ENCODE peak calls at places on chromosomes 13 and 19, in six cellular contexts. A is esophagus squamous epithelium, U is mesenchymal stem cell, K is right cardiac atrium, E is right atrium auricular region, Q is heart left ventricle. X is an unnamed sample.
A peak's percentile ranks its signal among the peaks of the same experiment; 100 is the strongest.

GRCh38 chr13:44713793-44714469 is 137.8 kb upstream of the TSC22D1 start:
- DNase-seq in A (no peak), U (peak; percentile 89), E (peak; percentile 70), Q (no peak), K (peak; percentile 50), X (peak; percentile 98)

GRCh38 chr13:95797016-95797415 is 120.1 kb downstream of the DNAJC3 start:
- DNase-seq in K (no peak), E (no peak), U (peak; percentile 63), A (no peak), Q (no peak), X (no peak)

GRCh38 chr13:75222031-75222430 is 259.9 kb downstream of the TBC1D4 start:
- DNase-seq in E (no peak), K (no peak), U (no peak), A (no peak), Q (no peak), X (peak; percentile 41)

GRCh38 chr13:73547239-73547638 is 488.4 kb downstream of the KLF5 start:
- DNase-seq in E (no peak), U (no peak), Q (no peak), K (no peak), A (no peak), X (no peak)

GRCh38 chr19:53172892-53173291 is 14.0 kb upstream of the ZNF347 start:
- DNase-seq in A (no peak), K (no peak), U (no peak), Q (no peak), E (no peak), X (no peak)

GRCh38 chr13:39036212-39036611 is 1.7 kb downstream of the PROSER1 start:
- DNase-seq in E (no peak), U (peak; percentile 33), Q (no peak), A (no peak), K (no peak), X (peak; percentile 12)

GRCh38 chr19:9566729-9567128 is 17.6 kb downstream of the ZNF121 start:
- DNase-seq in A (no peak), Q (no peak), K (no peak), U (no peak), E (no peak), X (no peak)

GRCh38 chr13:45142440-45143345 is 22.4 kb downstream of the GTF2F2 start:
- DNase-seq in A (no peak), K (no peak), Q (no peak), E (no peak), U (peak; percentile 61), X (no peak)

GRCh38 chr19:35041548-35042055 is at the start of gene HPN:
- DNase-seq in Q (no peak), A (no peak), E (no peak), K (peak; percentile 75), U (no peak), X (no peak)

GRCh38 chr13:100559886-100560285 is 28.7 kb downstream of the GGACT start:
- DNase-seq in A (no peak), U (no peak), Q (no peak), E (no peak), K (no peak), X (no peak)

GRCh38 chr13:49594576-49594975 is 9.2 kb upstream of the RCBTB1 start:
- DNase-seq in A (no peak), E (no peak), Q (no peak), U (no peak), K (no peak), X (no peak)

GRCh38 chr19:10419646-10420443 is 493 bp upstream of the PDE4A start:
- DNase-seq in E (no peak), A (no peak), U (peak; percentile 83), Q (no peak), K (no peak), X (peak; percentile 68)

GRCh38 chr13:38947049-38947448 is 43.6 kb downstream of the STOML3 start:
- DNase-seq in K (no peak), E (no peak), A (no peak), Q (no peak), U (no peak), X (no peak)

GRCh38 chr13:112322562-112322961 is 53.6 kb upstream of the SPACA7 start:
- DNase-seq in K (peak; percentile 14), E (no peak), A (no peak), Q (no peak), U (no peak), X (no peak)

GRCh38 chr19:55230780-55231179 is 2.2 kb upstream of the TMEM86B start:
- DNase-seq in Q (peak; percentile 18), A (no peak), E (no peak), U (no peak), K (no peak), X (no peak)

GRCh38 chr13:110872034-110872767 is 42.7 kb downstream of the ANKRD10 start:
- DNase-seq in K (no peak), Q (no peak), E (no peak), A (no peak), U (no peak), X (no peak)

GRCh38 chr19:10283786-10284540 is 2.8 kb upstream of the ICAM4 start:
- DNase-seq in Q (no peak), U (no peak), K (no peak), E (no peak), A (no peak), X (no peak)

GRCh38 chr13:98821372-98822237 is 69.1 kb upstream of the SLC15A1 start:
- DNase-seq in U (peak; percentile 7), E (no peak), Q (no peak), A (no peak), K (no peak), X (peak; percentile 11)

GRCh38 chr19:54430306-54431254 is 15.3 kb downstream of the TTYH1 start:
- DNase-seq in U (peak; percentile 68), A (no peak), E (no peak), K (peak; percentile 89), Q (peak; percentile 55), X (no peak)

GRCh38 chr19:14728595-14728994 is 38.7 kb downstream of the ZNF333 start:
- DNase-seq in E (no peak), U (no peak), A (no peak), Q (no peak), K (no peak), X (no peak)

GRCh38 chr13:73167046-73167820 is 108.4 kb downstream of the KLF5 start:
- DNase-seq in E (no peak), K (no peak), A (no peak), Q (no peak), U (no peak), X (peak; percentile 26)

GRCh38 chr13:100542546-100543156 is 45.9 kb downstream of the GGACT start:
- DNase-seq in U (peak; percentile 51), E (peak; percentile 40), K (no peak), A (no peak), Q (no peak), X (peak; percentile 25)

GRCh38 chr13:56351041-56351440 is 789.7 kb upstream of the PRR20A start:
- DNase-seq in A (no peak), U (no peak), E (no peak), Q (no peak), K (no peak), X (no peak)

GRCh38 chr13:102651892-102652291 is 43.0 kb downstream of the METTL21C start:
- DNase-seq in Q (no peak), U (peak; percentile 88), A (no peak), K (no peak), E (no peak), X (no peak)

GRCh38 chr13:38520041-38520440 is 166.8 kb upstream of the FREM2 start:
- DNase-seq in Q (no peak), A (no peak), U (no peak), E (no peak), K (no peak), X (no peak)

GRCh38 chr19:49767380-49767779 is 579 bp downstream of the AP2A1 start:
- DNase-seq in A (no peak), Q (no peak), U (peak; percentile 41), E (no peak), K (no peak), X (no peak)

GRCh38 chr19:47081095-47081494 is 32.5 kb downstream of the ZC3H4 start:
- DNase-seq in U (no peak), Q (no peak), K (no peak), E (no peak), A (no peak), X (no peak)

GRCh38 chr19:47086280-47086679 is 27.3 kb downstream of the ZC3H4 start:
- DNase-seq in Q (no peak), K (no peak), U (no peak), A (no peak), E (no peak), X (no peak)

GRCh38 chr19:47084879-47085439 is 28.6 kb downstream of the ZC3H4 start:
- DNase-seq in K (no peak), A (no peak), U (no peak), E (no peak), Q (no peak), X (no peak)

DNA sequence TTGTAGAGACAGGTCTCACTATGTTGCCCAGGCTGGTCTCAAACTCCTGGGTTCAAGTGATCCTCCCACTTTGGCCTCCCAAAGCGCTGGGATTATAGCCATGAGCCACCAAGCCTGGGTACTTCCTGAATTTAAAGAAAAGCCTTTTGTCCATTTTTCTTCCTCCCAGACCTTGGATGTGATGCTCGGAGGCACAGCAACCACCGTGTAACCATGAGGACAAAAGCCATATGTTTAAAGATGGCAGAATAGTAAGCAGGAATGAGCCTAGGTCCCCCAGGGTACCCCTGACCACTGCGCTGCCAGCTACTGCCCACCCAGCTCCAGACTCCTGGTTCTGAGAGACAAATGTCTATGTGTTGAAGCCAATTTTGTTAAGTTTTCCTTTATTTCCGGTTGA is 31.1 kb downstream of the ZC3H4 start:
- DNase-seq in U (no peak), A (no peak), Q (no peak), K (no peak), E (no peak), X (no peak)
- H3K4me1 ChIP-seq in U (peaks cover 10% of the 10 kb centered on the region), A (no peaks in the 10 kb centered on the region), Q (peaks cover 6% of the 10 kb centered on the region), K (no peaks in the 10 kb centered on the region), E (peaks cover 5% of the 10 kb centered on the region), X (no peaks in the 10 kb centered on the region)

GRCh38 chr13:40221460-40222201 is 444.8 kb downstream of the FOXO1 start:
- DNase-seq in U (peak; percentile 71), A (no peak), E (no peak), K (no peak), Q (no peak), X (peak; percentile 92)
- H3K27ac ChIP-seq in U (peak overlapping the region; percentile 88), A (peak overlapping the region; percentile 57), E (peak overlapping the region; percentile 40), K (peak overlapping the region; percentile 66), Q (no peak overlapping the region), X (peak overlapping the region; percentile 28)

DNA sequence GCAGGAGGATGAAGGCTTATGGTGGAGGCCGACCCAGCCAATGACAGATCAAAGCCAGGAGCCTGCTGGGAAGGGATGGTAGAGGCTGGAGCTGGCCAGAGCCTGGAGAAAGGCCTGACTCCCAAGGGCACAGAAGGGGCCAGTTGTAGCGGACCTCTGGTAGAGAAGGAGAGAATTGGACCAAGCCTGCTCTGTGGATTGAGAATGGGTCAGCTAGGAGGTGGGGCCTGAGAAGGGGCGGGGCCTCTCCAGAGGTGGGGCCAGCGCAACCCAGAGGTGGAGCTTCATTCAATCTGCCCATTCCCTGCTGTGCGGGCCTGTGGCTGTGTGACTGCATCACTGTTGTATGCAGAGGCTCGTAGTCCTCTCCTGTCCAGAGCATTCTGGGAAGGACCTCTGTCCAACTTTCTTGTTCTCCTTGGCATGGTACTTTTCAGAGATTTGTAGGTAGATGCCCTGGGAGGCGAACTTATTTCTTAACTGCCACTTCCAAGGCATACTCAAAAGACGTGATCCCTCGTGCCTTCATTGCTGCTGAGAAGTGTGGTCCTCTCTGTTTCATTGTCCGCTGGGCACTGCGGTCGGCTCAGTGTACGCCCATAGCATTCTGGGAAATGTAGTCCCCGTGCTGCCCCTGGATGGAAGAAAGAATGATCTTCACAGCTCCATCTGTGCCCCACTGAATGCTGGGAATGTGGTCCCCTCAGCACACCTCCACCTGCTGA is 6.7 kb downstream of the GRIN2D start:
- DNase-seq in K (peak; percentile 87), U (peak; percentile 93), E (peak; percentile 74), A (no peak), Q (peak; percentile 66), X (peak; percentile 62)
- H3K4me3 ChIP-seq in K (no peak overlapping the region), U (peak overlapping the region; percentile 79), E (no peak overlapping the region), A (no peak overlapping the region), Q (peak overlapping the region; percentile 49), X (peak overlapping the region; percentile 49)

GRCh38 chr13:77555246-77555645 is 19.7 kb downstream of the SCEL start:
- DNase-seq in A (no peak), E (no peak), Q (no peak), K (no peak), U (no peak), X (no peak)
- H3K4me1 ChIP-seq in A (no peaks in the 10 kb centered on the region), E (no peaks in the 10 kb centered on the region), Q (no peaks in the 10 kb centered on the region), K (no peaks in the 10 kb centered on the region), U (no peaks in the 10 kb centered on the region), X (no peaks in the 10 kb centered on the region)